ENCODE peak calls at places on chromosomes 11 and 22, in nine cellular contexts. F is astrocyte of the hippocampus; D is activated naive CD8-positive, alpha-beta T cell treated with anti-CD3 and anti-CD28 coated beads, Interleukin-2, amount 50 U/mL, for 24 hours; C is LoVo; N is dorsolateral prefrontal cortex; E is lower lobe of right lung; I is KG1; G is midbrain; K is EL. Q is an unnamed sample.

GRCh38 chr11:58577441-58578135 is 1.3 kb upstream of the ZFP91 start:
- DNase-seq in F (peak; percentile 76), D (peak; percentile 77), C (no peak), N (peak; percentile 44), E (peak; percentile 80), I (peak; percentile 95), G (peak; percentile 64), K (peak; percentile 89), Q (peak; percentile 53)

GRCh38 chr22:50581950-50582561 is 593 bp downstream of the CHKB start:
- DNase-seq in F (no peak), D (peak; percentile 38), C (peak; percentile 31), N (no peak), E (no peak), I (no peak), G (no peak), K (peak; percentile 26), Q (no peak)

GRCh38 chr22:43375951-43376455 is 32.8 kb upstream of the SCUBE1 start:
- DNase-seq in F (peak; percentile 12), D (no peak), C (no peak), N (no peak), E (no peak), I (no peak), G (no peak), K (peak; percentile 51), Q (no peak)

GRCh38 chr22:32042924-32043323 is at the start of gene SLC5A1:
- DNase-seq in F (no peak), D (no peak), C (peak; percentile 62), N (no peak), E (peak; percentile 67), I (no peak), G (no peak), K (no peak), Q (peak; percentile 27)

GRCh38 chr22:44597616-44598015 is 99.6 kb upstream of the RTL6 start:
- DNase-seq in F (no peak), D (no peak), C (no peak), N (peak; percentile 48), E (no peak), I (no peak), G (no peak), K (peak; percentile 10), Q (no peak)

GRCh38 chr11:24422371-24422770 is 74.5 kb upstream of the LUZP2 start:
- DNase-seq in F (peak; percentile 49), D (no peak), C (no peak), N (no peak), E (no peak), I (no peak), G (no peak), K (peak; percentile 60), Q (no peak)

GRCh38 chr11:39458481-39458880 is 2001.0 kb downstream of the LRRC4C start:
- DNase-seq in F (no peak), D (no peak), C (no peak), N (no peak), E (no peak), I (no peak), G (no peak), K (no peak), Q (no peak)

GRCh38 chr11:94790771-94791180 is 22.6 kb downstream of the AMOTL1 start:
- DNase-seq in F (peak; percentile 35), D (no peak), C (no peak), N (no peak), E (no peak), I (no peak), G (no peak), K (no peak), Q (no peak)

GRCh38 chr11:2275334-2276279 is 5.2 kb upstream of the ASCL2 start:
- DNase-seq in F (no peak), D (no peak), C (no peak), N (peak; percentile 17), E (no peak), I (no peak), G (no peak), K (no peak), Q (no peak)

GRCh38 chr11:14539867-14540475 is 19.8 kb upstream of the PSMA1 start:
- DNase-seq in F (no peak), D (no peak), C (no peak), N (no peak), E (no peak), I (no peak), G (no peak), K (no peak), Q (no peak)

GRCh38 chr11:78200553-78200952 is 11.8 kb downstream of the USP35 start:
- DNase-seq in F (no peak), D (no peak), C (no peak), N (no peak), E (peak; percentile 37), I (no peak), G (no peak), K (no peak), Q (no peak)

GRCh38 chr11:72579816-72580647 is 94.2 kb downstream of the PDE2A start:
- DNase-seq in F (no peak), D (no peak), C (no peak), N (no peak), E (peak; percentile 22), I (no peak), G (no peak), K (no peak), Q (no peak)

GRCh38 chr11:134560566-134561347 is 148.7 kb upstream of the B3GAT1 start:
- DNase-seq in F (peak; percentile 16), D (no peak), C (no peak), N (no peak), E (no peak), I (no peak), G (no peak), K (no peak), Q (no peak)

GRCh38 chr11:86438685-86439084 is 64.0 kb downstream of the CCDC81 start:
- DNase-seq in F (no peak), D (no peak), C (no peak), N (no peak), E (no peak), I (no peak), G (no peak), K (peak; percentile 57), Q (no peak)

GRCh38 chr22:45455212-45455611 is 41.7 kb downstream of the RIBC2 start:
- DNase-seq in F (no peak), D (no peak), C (no peak), N (no peak), E (no peak), I (no peak), G (no peak), K (peak; percentile 42), Q (no peak)

GRCh38 chr11:36454991-36455611 is 55.0 kb downstream of the TRAF6 start:
- DNase-seq in F (peak; percentile 80), D (no peak), C (no peak), N (no peak), E (no peak), I (no peak), G (peak; percentile 50), K (no peak), Q (no peak)

GRCh38 chr11:83044958-83045712 is 26.6 kb downstream of the RAB30 start:
- DNase-seq in F (peak; percentile 54), D (no peak), C (peak; percentile 64), N (no peak), E (no peak), I (no peak), G (no peak), K (peak; percentile 90), Q (no peak)

GRCh38 chr22:50306753-50307749 is at the start of gene PLXNB2:
- DNase-seq in F (peak; percentile 95), D (peak; percentile 53), C (peak; percentile 84), N (peak; percentile 81), E (peak; percentile 89), I (no peak), G (peak; percentile 87), K (peak; percentile 80), Q (peak; percentile 93)

GRCh38 chr11:88576741-88577140 is 239.2 kb upstream of the CTSC start:
- DNase-seq in F (no peak), D (no peak), C (no peak), N (no peak), E (no peak), I (no peak), G (no peak), K (no peak), Q (no peak)

GRCh38 chr11:15258433-15259350 is 144.0 kb downstream of the INSC start:
- DNase-seq in F (peak; percentile 45), D (no peak), C (peak; percentile 73), N (no peak), E (no peak), I (no peak), G (peak; percentile 33), K (peak; percentile 26), Q (no peak)

GRCh38 chr11:371716-372590 is 2.7 kb downstream of the B4GALNT4 start:
- DNase-seq in F (no peak), D (no peak), C (no peak), N (no peak), E (no peak), I (no peak), G (no peak), K (no peak), Q (no peak)

GRCh38 chr22:40714514-40714966 is 35.3 kb downstream of the MCHR1 start:
- DNase-seq in F (peak; percentile 91), D (no peak), C (no peak), N (peak; percentile 58), E (no peak), I (no peak), G (peak; percentile 41), K (no peak), Q (no peak)

GRCh38 chr22:45626198-45626651 is 45.4 kb upstream of the ATXN10 start:
- DNase-seq in F (no peak), D (no peak), C (peak; percentile 93), N (no peak), E (peak; percentile 60), I (no peak), G (no peak), K (no peak), Q (no peak)

GRCh38 chr11:17611503-17612220 is 64.6 kb downstream of the OTOG start:
- DNase-seq in F (no peak), D (no peak), C (no peak), N (no peak), E (peak; percentile 27), I (no peak), G (no peak), K (no peak), Q (no peak)

GRCh38 chr11:43035011-43035564 is 276.7 kb upstream of the API5 start:
- DNase-seq in F (no peak), D (no peak), C (no peak), N (no peak), E (no peak), I (no peak), G (no peak), K (no peak), Q (peak; percentile 8)

GRCh38 chr11:62048101-62048500 is 75.7 kb upstream of the INCENP start:
- DNase-seq in F (no peak), D (no peak), C (peak; percentile 46), N (no peak), E (no peak), I (no peak), G (no peak), K (peak; percentile 61), Q (no peak)

GRCh38 chr11:20193307-20193706 is 33.0 kb upstream of the DBX1 start:
- DNase-seq in F (no peak), D (no peak), C (no peak), N (no peak), E (no peak), I (no peak), G (no peak), K (no peak), Q (no peak)

GRCh38 chr11:117239295-117239694 is 6.8 kb downstream of the RNF214 start:
- DNase-seq in F (peak; percentile 88), D (no peak), C (no peak), N (no peak), E (no peak), I (no peak), G (no peak), K (peak; percentile 97), Q (no peak)

GRCh38 chr11:35412285-35412684 is 7.1 kb downstream of the SLC1A2 start:
- DNase-seq in F (peak; percentile 27), D (no peak), C (no peak), N (no peak), E (no peak), I (no peak), G (peak; percentile 21), K (peak; percentile 31), Q (no peak)

GRCh38 chr22:45318558-45319318 is 9.0 kb downstream of the FAM118A start:
- DNase-seq in F (peak; percentile 71), D (peak; percentile 33), C (no peak), N (no peak), E (no peak), I (no peak), G (no peak), K (no peak), Q (no peak)

GRCh38 chr11:6248248-6248647 is 9.4 kb downstream of the CNGA4 start:
- DNase-seq in F (no peak), D (no peak), C (no peak), N (no peak), E (no peak), I (no peak), G (no peak), K (no peak), Q (no peak)